ENCODE peak calls at places on chromosomes 4 and X, in eight cellular contexts. Q, I, R, Z, C, F, O and H are unnamed samples.

GRCh38 chrX:8783100-8784098 is 17.8 kb downstream of the FAM9A start:
- DNase-seq in C (no peak), Z (no peak), I (peak; percentile 52), Q (no peak), O (no peak), F (no peak), R (no peak), H (no peak)

GRCh38 chr4:89640620-89641366 is 196.2 kb downstream of the SNCA start:
- DNase-seq in Q (peak; percentile 56), F (peak; percentile 61), C (no peak), R (peak; percentile 45), Z (peak; percentile 14), O (no peak), I (peak; percentile 44), H (peak; percentile 16)

GRCh38 chrX:69024287-69024686 is 141.0 kb downstream of the PJA1 start:
- DNase-seq in R (no peak), C (no peak), O (no peak), Z (no peak), Q (no peak), F (no peak), I (no peak), H (no peak)

GRCh38 chr4:23135792-23136645 is 443.3 kb downstream of the GBA3 start:
- DNase-seq in Z (peak; percentile 8), O (no peak), I (peak; percentile 60), C (no peak), Q (no peak), R (no peak), F (peak; percentile 68), H (peak; percentile 10)

GRCh38 chr4:128600996-128601857 is 208.3 kb upstream of the JADE1 start:
- DNase-seq in R (peak; percentile 72), F (peak; percentile 99), O (peak; percentile 63), Q (no peak), Z (peak; percentile 92), C (no peak), I (peak; percentile 88), H (peak; percentile 96)

GRCh38 chrX:980572-981235 is 231.7 kb downstream of the CRLF2 start:
- DNase-seq in O (no peak), F (no peak), R (no peak), I (no peak), C (no peak), Q (no peak), Z (no peak), H (no peak)

GRCh38 chr4:87657525-87657924 is 7.4 kb downstream of the DMP1 start:
- DNase-seq in C (no peak), R (no peak), I (no peak), F (peak; percentile 61), Q (no peak), O (no peak), Z (peak; percentile 62), H (peak; percentile 61)

GRCh38 chr4:40350627-40351227 is 15.6 kb downstream of the CHRNA9 start:
- DNase-seq in O (no peak), Z (no peak), C (no peak), Q (no peak), F (no peak), R (no peak), I (peak; percentile 20), H (no peak)

GRCh38 chrX:66602381-66602938 is 36.4 kb downstream of the EDA2R start:
- DNase-seq in Q (no peak), R (no peak), I (no peak), Z (no peak), C (no peak), F (no peak), O (no peak), H (no peak)

GRCh38 chrX:35664838-35665237 is 133.3 kb upstream of the MAGEB16 start:
- DNase-seq in Q (no peak), Z (no peak), C (no peak), O (no peak), I (no peak), R (no peak), F (no peak), H (no peak)

GRCh38 chr4:74014332-74014731 is 15.9 kb upstream of the CXCL5 start:
- DNase-seq in O (no peak), C (no peak), Z (no peak), R (no peak), I (no peak), F (no peak), Q (no peak), H (no peak)

GRCh38 chrX:110563276-110563675 is 204.6 kb downstream of the RTL9 start:
- DNase-seq in O (no peak), R (no peak), F (no peak), I (no peak), Z (no peak), C (no peak), Q (no peak), H (no peak)

GRCh38 chr4:157012781-157013180 is 41.2 kb upstream of the PDGFC start:
- DNase-seq in R (no peak), I (no peak), Q (no peak), Z (peak; percentile 44), C (no peak), F (no peak), O (no peak), H (no peak)

GRCh38 chr4:133452669-133453068 is 303.6 kb downstream of the PCDH10 start:
- DNase-seq in I (no peak), C (no peak), F (no peak), Z (no peak), R (no peak), O (no peak), Q (no peak), H (no peak)

GRCh38 chr4:147547314-147548056 is 66.6 kb downstream of the EDNRA start:
- DNase-seq in R (no peak), C (no peak), O (no peak), Q (no peak), F (peak; percentile 88), I (no peak), Z (peak; percentile 63), H (peak; percentile 31)

GRCh38 chrX:70480660-70481018 is 36.0 kb downstream of the DLG3 start:
- DNase-seq in F (no peak), R (no peak), O (no peak), Z (no peak), I (no peak), C (no peak), Q (no peak), H (no peak)

DNA sequence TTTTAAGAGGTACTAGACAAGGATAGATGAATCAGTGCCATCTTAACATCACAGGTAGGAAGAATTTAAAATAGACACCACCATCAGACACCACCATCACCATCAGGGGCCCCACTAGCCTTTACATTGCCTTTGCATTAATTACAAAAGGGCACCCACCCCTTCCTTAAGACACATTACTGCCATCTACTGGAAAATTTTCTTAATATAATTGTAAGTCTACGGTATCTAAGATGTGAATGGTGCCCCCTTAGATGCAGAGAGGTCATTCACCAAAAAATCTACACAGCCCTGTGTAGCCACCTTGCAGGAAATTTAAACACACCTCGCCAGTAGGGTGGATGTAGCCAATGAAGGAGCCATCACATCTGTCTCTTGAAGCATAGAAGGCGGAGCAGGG is 184.1 kb downstream of the MID1IP1 start:
- DNase-seq in R (no peak), Z (no peak), Q (no peak), C (no peak), I (peak; percentile 9), O (no peak), F (peak; percentile 36), H (no peak)
- TF ChIP-seq CTCF in R (peak; percentile 13), Z (no peak), Q (no peak), C (no peak), I (peak; percentile 25), O (peak; percentile 21), F (no peak), H (no peak)

GRCh38 chr4:4339504-4340085 is 47.3 kb upstream of the NSG1 start:
- DNase-seq in I (peak; percentile 90), C (no peak), O (no peak), R (no peak), F (no peak), Q (no peak), Z (no peak), H (no peak)
- H3K36me3 ChIP-seq in I (no peaks in the 10 kb centered on the region), C (no peaks in the 10 kb centered on the region), O (no peaks in the 10 kb centered on the region), R (no peaks in the 10 kb centered on the region), F (no peaks in the 10 kb centered on the region), Q (no peaks in the 10 kb centered on the region), Z (no peaks in the 10 kb centered on the region), H (no peaks in the 10 kb centered on the region)

GRCh38 chrX:123487226-123487625 is 245.6 kb downstream of the THOC2 start:
- DNase-seq in Z (no peak), O (no peak), C (no peak), R (no peak), Q (no peak), I (no peak), F (no peak), H (no peak)

GRCh38 chrX:123477673-123478072 is 255.2 kb downstream of the THOC2 start:
- DNase-seq in Q (no peak), I (no peak), R (no peak), Z (no peak), C (no peak), F (no peak), O (no peak), H (no peak)

GRCh38 chrX:123487674-123488073 is 245.2 kb downstream of the THOC2 start:
- DNase-seq in Z (no peak), R (no peak), I (no peak), C (no peak), O (no peak), F (no peak), Q (no peak), H (no peak)

GRCh38 chrX:123476636-123477219 is 256.1 kb downstream of the THOC2 start:
- DNase-seq in C (no peak), Q (no peak), R (no peak), I (no peak), O (no peak), Z (no peak), F (no peak), H (no peak)

DNA sequence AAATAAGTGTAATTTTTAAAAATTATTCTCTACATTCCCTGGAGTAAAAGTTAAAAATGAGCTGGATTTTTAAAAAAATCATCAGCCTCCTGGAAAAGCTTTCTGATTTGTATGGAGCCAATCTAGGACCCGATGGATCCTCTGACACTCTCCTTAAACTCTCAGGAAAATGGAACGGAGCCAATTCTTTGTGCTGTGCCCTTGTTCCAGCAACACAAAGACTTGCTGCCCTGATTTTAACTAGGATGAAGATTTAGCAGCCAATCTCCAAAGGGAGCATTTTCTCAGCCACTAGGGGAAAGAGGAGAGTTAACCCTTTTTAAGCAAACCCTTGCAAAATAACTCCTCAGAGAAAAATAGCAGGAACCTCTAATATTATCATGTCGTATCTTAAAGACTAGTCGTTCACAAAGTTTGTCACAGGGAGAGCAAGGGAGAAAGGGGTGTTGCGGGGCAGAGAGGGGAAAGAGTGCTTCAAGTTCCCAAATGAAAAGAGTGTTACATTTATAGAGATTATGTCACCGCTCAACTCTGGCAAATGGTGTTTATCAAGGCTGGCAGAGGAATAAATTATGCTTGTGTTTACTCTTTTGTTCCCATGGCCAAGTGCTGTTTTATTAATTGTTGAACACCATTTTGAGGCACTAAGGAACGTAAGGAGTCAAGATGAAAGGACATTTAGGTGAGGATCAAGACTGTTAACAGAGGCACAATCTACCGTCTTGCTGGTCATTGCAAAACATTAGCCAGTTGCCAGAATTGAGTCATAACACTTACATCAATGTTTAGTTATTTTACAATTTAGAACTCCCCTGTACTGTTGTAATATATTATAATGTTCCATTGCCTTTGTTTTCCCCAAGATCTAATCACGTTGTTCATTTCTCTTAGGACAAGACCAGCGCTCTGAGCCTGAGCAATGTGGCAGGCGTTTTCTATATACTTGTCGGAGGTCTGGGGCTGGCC is 250.7 kb downstream of the THOC2 start:
- DNase-seq in O (no peak), F (peak; percentile 54), R (no peak), Z (no peak), I (no peak), C (no peak), Q (no peak), H (no peak)
- TF ChIP-seq CTCF in O (no peak), F (no peak), R (no peak), Z (no peak), I (no peak), C (no peak), Q (no peak), H (no peak)

GRCh38 chr4:2688281-2688680 is 67.9 kb downstream of the TNIP2 start:
- DNase-seq in Z (no peak), F (no peak), O (no peak), Q (no peak), R (no peak), I (no peak), C (no peak), H (no peak)
- H3K36me3 ChIP-seq in Z (peaks cover 7% of the 10 kb centered on the region), F (peaks cover 12% of the 10 kb centered on the region), O (peaks cover 90% of the 10 kb centered on the region), Q (peaks cover 87% of the 10 kb centered on the region), R (peaks cover 90% of the 10 kb centered on the region), I (peaks cover 93% of the 10 kb centered on the region), C (no peaks in the 10 kb centered on the region), H (peaks cover 1% of the 10 kb centered on the region)